ENCODE peak calls at places on chromosomes 4 and X, in seven cellular contexts. L, V, P, D, C, Q and T are unnamed samples.
A peak's percentile ranks its signal among the peaks of the same experiment; 100 is the strongest.

GRCh38 chr4:139315221-139315675 is 13.0 kb upstream of the NDUFC1 start:
- DNase-seq in Q (no peak), C (no peak), D (no peak), P (peak; percentile 23), V (no peak), L (no peak), T (no peak)

GRCh38 chr4:147175460-147176025 is 229.9 kb upstream of the TTC29 start:
- DNase-seq in V (no peak), D (no peak), C (no peak), P (peak; percentile 8), Q (no peak), L (no peak), T (no peak)

GRCh38 chr4:1492636-1493539 is 86.6 kb upstream of the NKX1-1 start:
- DNase-seq in P (no peak), V (no peak), C (no peak), L (no peak), D (no peak), Q (no peak), T (no peak)

GRCh38 chr4:140743194-140743931 is 12.8 kb downstream of the TBC1D9 start:
- DNase-seq in V (no peak), P (peak; percentile 64), D (peak; percentile 20), L (peak; percentile 83), C (peak; percentile 11), Q (no peak), T (no peak)

GRCh38 chr4:173917255-173917960 is 366.1 kb downstream of the FBXO8 start:
- DNase-seq in C (no peak), V (no peak), D (peak; percentile 7), Q (no peak), P (no peak), L (no peak), T (no peak)

GRCh38 chr4:3836802-3837601 is 70.8 kb downstream of the ADRA2C start:
- DNase-seq in V (peak; percentile 16), C (no peak), D (no peak), L (no peak), Q (no peak), P (peak; percentile 55), T (no peak)

GRCh38 chrX:63934791-63935190 is 149.8 kb upstream of the ARHGEF9 start:
- DNase-seq in D (no peak), P (peak; percentile 2), Q (no peak), C (no peak), V (no peak), L (no peak), T (no peak)

GRCh38 chrX:49277520-49277799 is 7.9 kb downstream of the PPP1R3F start:
- DNase-seq in Q (no peak), P (no peak), V (no peak), C (no peak), D (no peak), L (no peak), T (no peak)

GRCh38 chr4:16199132-16199531 is 27.1 kb downstream of the TAPT1 start:
- DNase-seq in L (peak; percentile 41), P (peak; percentile 15), V (peak; percentile 34), Q (no peak), C (no peak), D (peak; percentile 20), T (peak; percentile 51)

GRCh38 chr4:26985836-26986235 is 125.2 kb downstream of the STIM2 start:
- DNase-seq in Q (peak; percentile 44), D (no peak), V (no peak), P (no peak), C (no peak), L (peak; percentile 59), T (peak; percentile 11)

GRCh38 chr4:139331185-139331584 is 28.9 kb upstream of the NDUFC1 start:
- DNase-seq in C (no peak), Q (no peak), P (no peak), D (peak; percentile 11), V (no peak), L (no peak), T (no peak)

GRCh38 chrX:150365051-150365952 is 2.2 kb downstream of the MAMLD1 start:
- DNase-seq in D (peak; percentile 71), L (peak; percentile 31), V (peak; percentile 10), P (peak; percentile 85), C (no peak), Q (peak; percentile 70), T (peak; percentile 22)

GRCh38 chr4:22850630-22851029 is 157.9 kb downstream of the GBA3 start:
- DNase-seq in L (no peak), D (no peak), P (no peak), Q (no peak), C (no peak), V (no peak), T (no peak)

GRCh38 chr4:6892190-6892908 is 17.3 kb upstream of the TBC1D14 start:
- DNase-seq in P (peak; percentile 72), L (no peak), C (no peak), V (no peak), D (peak; percentile 74), Q (peak; percentile 34), T (peak; percentile 98)

GRCh38 chr4:150078996-150079581 is 844 bp downstream of the DCLK2 start:
- DNase-seq in V (peak; percentile 7), L (no peak), P (peak; percentile 64), D (peak; percentile 65), C (peak; percentile 35), Q (no peak), T (no peak)

GRCh38 chr4:126969360-126969759 is 663.4 kb upstream of the INTU start:
- DNase-seq in L (no peak), Q (no peak), V (no peak), D (no peak), P (no peak), C (no peak), T (no peak)

GRCh38 chr4:176467011-176467410 is 147.2 kb downstream of the SPCS3 start:
- DNase-seq in L (no peak), D (peak; percentile 42), Q (no peak), P (no peak), C (no peak), V (no peak), T (no peak)

GRCh38 chr4:88765729-88766128 is 68.1 kb upstream of the NAP1L5 start:
- DNase-seq in L (no peak), C (peak; percentile 22), D (peak; percentile 79), Q (no peak), V (peak; percentile 14), P (no peak), T (no peak)

GRCh38 chr4:107838138-107838618 is 13.4 kb downstream of the SGMS2 start:
- DNase-seq in Q (no peak), V (no peak), L (no peak), P (no peak), D (no peak), C (no peak), T (peak; percentile 55)

GRCh38 chrX:101265869-101266428 is 25.2 kb downstream of the TAF7L start:
- DNase-seq in C (no peak), Q (no peak), D (peak; percentile 23), L (no peak), P (no peak), V (no peak), T (no peak)

GRCh38 chr4:187209921-187210613 is 486.4 kb upstream of the FAT1 start:
- DNase-seq in D (peak; percentile 83), P (no peak), C (no peak), L (no peak), V (peak; percentile 50), Q (no peak), T (no peak)

GRCh38 chrX:108148524-108148923 is 56.9 kb downstream of the ATG4A start:
- DNase-seq in L (no peak), D (no peak), Q (no peak), P (no peak), V (no peak), C (no peak), T (no peak)

GRCh38 chrX:11257290-11257689 is 35.9 kb upstream of the AMELX start:
- DNase-seq in V (no peak), L (no peak), C (no peak), Q (no peak), P (no peak), D (no peak), T (no peak)

GRCh38 chr4:117941611-117942010 is 92.7 kb upstream of the NDST3 start:
- DNase-seq in Q (no peak), D (no peak), C (no peak), L (no peak), P (peak; percentile 85), V (no peak), T (no peak)

GRCh38 chr4:48556268-48556667 is 66.2 kb downstream of the ZAR1 start:
- DNase-seq in Q (no peak), L (no peak), C (no peak), D (no peak), V (no peak), P (no peak), T (no peak)

GRCh38 chr4:77393981-77394380 is 211.6 kb upstream of the CXCL13 start:
- DNase-seq in P (no peak), C (no peak), Q (no peak), D (no peak), L (no peak), V (no peak), T (no peak)

GRCh38 chr4:151284534-151285245 is 7.7 kb downstream of the PRSS48 start:
- DNase-seq in V (no peak), Q (no peak), L (no peak), D (no peak), C (no peak), P (peak; percentile 37), T (no peak)

GRCh38 chrX:65871671-65872311 is 168.1 kb downstream of the VSIG4 start:
- DNase-seq in P (peak; percentile 40), Q (no peak), L (peak; percentile 9), V (peak; percentile 67), D (no peak), C (no peak), T (no peak)

GRCh38 chr4:3708611-3709010 is 57.6 kb upstream of the ADRA2C start:
- DNase-seq in P (no peak), L (no peak), D (no peak), V (no peak), Q (no peak), C (no peak), T (no peak)

GRCh38 chr4:174648859-174649258 is 126.6 kb upstream of the HPGD start:
- DNase-seq in C (no peak), P (no peak), D (no peak), V (no peak), Q (no peak), L (no peak), T (no peak)

GRCh38 chrX:22686138-22686541 is 313.6 kb upstream of the DDX53 start:
- DNase-seq in Q (no peak), D (no peak), C (peak; percentile 4), V (no peak), L (peak; percentile 90), P (no peak), T (peak; percentile 3)

GRCh38 chr4:55075823-55076418 is 49.5 kb downstream of the KDR start:
- DNase-seq in V (no peak), C (no peak), D (no peak), P (peak; percentile 56), L (no peak), Q (no peak), T (no peak)

GRCh38 chr4:183905593-183906485 is 732 bp downstream of the STOX2 start:
- DNase-seq in Q (no peak), C (peak; percentile 54), P (peak; percentile 83), L (no peak), V (no peak), D (peak; percentile 31), T (peak; percentile 9)

GRCh38 chr4:139576219-139576618 is 20.2 kb upstream of the SETD7 start:
- DNase-seq in Q (no peak), L (no peak), P (no peak), V (no peak), C (no peak), D (no peak), T (no peak)

GRCh38 chr4:122481766-122482405 is 25.4 kb upstream of the IL2 start:
- DNase-seq in L (no peak), C (no peak), D (peak; percentile 9), V (no peak), Q (no peak), P (no peak), T (no peak)

GRCh38 chr4:144384428-144384827 is 243.9 kb upstream of the GYPA start:
- DNase-seq in P (no peak), L (no peak), V (no peak), D (no peak), C (no peak), Q (no peak), T (no peak)